ENCODE peak calls at places on chromosomes 6 and 20, in seven cellular contexts. X is dorsolateral prefrontal cortex, R is mucosa of descending colon, U is bronchial epithelial cell, L is lower leg skin, N is sigmoid colon, A is fibroblast of mammary gland. Z is an unnamed sample.
A peak's percentile ranks its signal among the peaks of the same experiment; 100 is the strongest.

GRCh38 chr20:18831830-18832229 is 18.2 kb downstream of the SCP2D1 start:
- DNase-seq in X (no peak), R (no peak), U (peak; percentile 1), L (no peak), N (no peak), A (peak; percentile 27), Z (no peak)

GRCh38 chr20:58752565-58752964 is 60.0 kb downstream of the NPEPL1 start:
- DNase-seq in X (no peak), R (no peak), U (no peak), L (peak; percentile 61), N (no peak), A (no peak), Z (no peak)

GRCh38 chr20:55782861-55783260 is 222.5 kb downstream of the CBLN4 start:
- DNase-seq in X (no peak), R (no peak), U (no peak), L (no peak), N (no peak), A (no peak), Z (no peak)

GRCh38 chr6:106056060-106056737 is 29.9 kb upstream of the PRDM1 start:
- DNase-seq in X (no peak), R (no peak), U (no peak), L (no peak), N (no peak), A (no peak), Z (no peak)

GRCh38 chr6:36283608-36284007 is 13.7 kb downstream of the PNPLA1 start:
- DNase-seq in X (no peak), R (no peak), U (no peak), L (no peak), N (no peak), A (peak; percentile 4), Z (no peak)

GRCh38 chr20:23278172-23278571 is 72.4 kb upstream of the NXT1 start:
- DNase-seq in X (no peak), R (no peak), U (no peak), L (no peak), N (no peak), A (no peak), Z (no peak)

GRCh38 chr6:163648868-163649267 is 234.3 kb downstream of the QKI start:
- DNase-seq in X (no peak), R (no peak), U (no peak), L (no peak), N (no peak), A (no peak), Z (no peak)

GRCh38 chr6:37940074-37940847 is 120.7 kb downstream of the ZFAND3 start:
- DNase-seq in X (no peak), R (no peak), U (no peak), L (no peak), N (peak; percentile 67), A (peak; percentile 56), Z (peak; percentile 55)

GRCh38 chr6:63899550-63899949 is 263.9 kb downstream of the PHF3 start:
- DNase-seq in X (no peak), R (no peak), U (peak; percentile 89), L (no peak), N (no peak), A (peak; percentile 80), Z (no peak)

GRCh38 chr20:46353506-46354206 is 45.4 kb upstream of the CDH22 start:
- DNase-seq in X (no peak), R (no peak), U (no peak), L (no peak), N (no peak), A (no peak), Z (peak; percentile 59)

GRCh38 chr6:1688396-1688795 is 78.7 kb downstream of the FOXC1 start:
- DNase-seq in X (no peak), R (no peak), U (no peak), L (no peak), N (no peak), A (no peak), Z (no peak)

GRCh38 chr6:75334266-75335040 is 49.9 kb upstream of the TMEM30A start:
- DNase-seq in X (no peak), R (no peak), U (peak; percentile 88), L (no peak), N (no peak), A (peak; percentile 95), Z (peak; percentile 76)

GRCh38 chr20:3663031-3663701 is at the start of gene GFRA4:
- DNase-seq in X (peak; percentile 10), R (peak; percentile 29), U (no peak), L (no peak), N (peak; percentile 60), A (no peak), Z (no peak)

GRCh38 chr6:132190097-132190814 is 211.0 kb downstream of the MOXD1 start:
- DNase-seq in X (no peak), R (no peak), U (no peak), L (no peak), N (no peak), A (peak; percentile 69), Z (no peak)

GRCh38 chr6:105452924-105453756 is 50.3 kb upstream of the PREP start:
- DNase-seq in X (peak; percentile 71), R (no peak), U (no peak), L (no peak), N (no peak), A (no peak), Z (no peak)

GRCh38 chr20:57005146-57005933 is 261.1 kb downstream of the BMP7 start:
- DNase-seq in X (no peak), R (no peak), U (no peak), L (peak; percentile 68), N (no peak), A (no peak), Z (no peak)

GRCh38 chr6:164085552-164086325 is 671.2 kb downstream of the QKI start:
- DNase-seq in X (peak; percentile 94), R (no peak), U (no peak), L (peak; percentile 91), N (peak; percentile 84), A (peak; percentile 82), Z (peak; percentile 79)

GRCh38 chr20:19544684-19545083 is 213.4 kb upstream of the RIN2 start:
- DNase-seq in X (no peak), R (no peak), U (no peak), L (no peak), N (no peak), A (no peak), Z (no peak)

GRCh38 chr20:2891343-2891742 is 18.1 kb downstream of the PTPRA start:
- DNase-seq in X (no peak), R (no peak), U (no peak), L (no peak), N (no peak), A (no peak), Z (no peak)

GRCh38 chr6:21831531-21832291 is 238.2 kb downstream of the SOX4 start:
- DNase-seq in X (no peak), R (no peak), U (peak; percentile 65), L (no peak), N (no peak), A (peak; percentile 48), Z (peak; percentile 69)

GRCh38 chr20:21509597-21510331 is 4.1 kb downstream of the NKX2-2 start:
- DNase-seq in X (no peak), R (no peak), U (no peak), L (no peak), N (no peak), A (peak; percentile 63), Z (no peak)

GRCh38 chr6:152129606-152130249 is 322.2 kb downstream of the ESR1 start:
- DNase-seq in X (no peak), R (no peak), U (no peak), L (no peak), N (no peak), A (no peak), Z (no peak)

GRCh38 chr6:73585566-73586415 is 65.0 kb upstream of the EEF1A1 start:
- DNase-seq in X (no peak), R (no peak), U (peak; percentile 69), L (no peak), N (no peak), A (peak; percentile 80), Z (no peak)

GRCh38 chr6:85672623-85673022 is 29.9 kb upstream of the SYNCRIP start:
- DNase-seq in X (no peak), R (no peak), U (no peak), L (no peak), N (no peak), A (no peak), Z (no peak)

GRCh38 chr6:85670573-85670972 is 27.9 kb upstream of the SYNCRIP start:
- DNase-seq in X (no peak), R (no peak), U (peak; percentile 49), L (no peak), N (no peak), A (peak; percentile 64), Z (no peak)

GRCh38 chr6:85673198-85674139 is 30.8 kb upstream of the SYNCRIP start:
- DNase-seq in X (no peak), R (no peak), U (no peak), L (no peak), N (no peak), A (peak; percentile 22), Z (no peak)

GRCh38 chr6:85672050-85672449 is 29.4 kb upstream of the SYNCRIP start:
- DNase-seq in X (no peak), R (no peak), U (no peak), L (no peak), N (no peak), A (peak; percentile 17), Z (no peak)

GRCh38 chr6:85669735-85670194 is 27.1 kb upstream of the SYNCRIP start:
- DNase-seq in X (no peak), R (no peak), U (peak; percentile 88), L (no peak), N (no peak), A (peak; percentile 63), Z (no peak)
- H3K4me3 ChIP-seq in X (no peak overlapping the region), R (no peak overlapping the region), U (no peak overlapping the region), L (no peak overlapping the region), N (no peak overlapping the region), A (no peak overlapping the region), Z (no peak overlapping the region)

DNA sequence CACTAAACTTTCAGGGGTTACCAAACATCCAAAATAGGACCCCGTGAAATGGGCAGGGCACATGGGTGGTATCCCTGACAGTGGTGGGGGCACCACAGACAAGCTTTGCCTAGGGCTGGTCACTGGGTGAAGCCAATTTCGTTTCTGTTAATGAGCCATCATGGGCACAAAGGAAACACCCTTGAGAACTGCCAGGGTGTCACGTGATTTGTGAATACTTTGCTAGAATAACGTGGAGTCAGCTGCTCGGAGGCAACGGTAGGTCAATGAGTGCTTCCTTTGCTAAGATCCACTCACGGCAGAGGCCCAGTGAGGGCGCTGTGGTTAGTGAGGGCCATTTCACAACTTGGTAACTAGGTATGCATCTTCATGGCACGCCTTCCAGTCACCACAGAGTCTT is 87.7 kb upstream of the AGPAT4 start:
- DNase-seq in X (no peak), R (no peak), U (no peak), L (no peak), N (no peak), A (no peak), Z (no peak)
- TF ChIP-seq CTCF in X (no peak), R (no peak), U (no peak), L (no peak), N (no peak), A (no peak), Z (no peak)

GRCh38 chr6:98845201-98846020 is 11.0 kb downstream of the POU3F2 start:
- DNase-seq in X (peak; percentile 94), R (peak; percentile 59), U (peak; percentile 64), L (peak; percentile 95), N (peak; percentile 82), A (peak; percentile 79), Z (no peak)
- H3K4me3 ChIP-seq in X (peak overlapping the region; percentile 82), R (no peak overlapping the region), U (no peak overlapping the region), L (no peak overlapping the region), N (peak overlapping the region; percentile 37), A (no peak overlapping the region), Z (peak overlapping the region; percentile 17)

GRCh38 chr20:50506270-50506579 is 4.0 kb upstream of the PTPN1 start:
- DNase-seq in X (no peak), R (no peak), U (no peak), L (peak; percentile 56), N (peak; percentile 20), A (no peak), Z (no peak)
- TF ChIP-seq CTCF in X (no peak), R (no peak), U (peak; percentile 23), L (no peak), N (no peak), A (peak; percentile 3), Z (peak; percentile 18)